ENCODE peak calls at places on chromosomes 7 and 10, in nine cellular contexts. K is CD8-positive, alpha-beta memory T cell; G is SJSA1; X is right lobe of liver; B is upper lobe of right lung; A is psoas muscle; W is effector memory CD4-positive, alpha-beta T cell; D is CD4-positive, CD25-positive, alpha-beta regulatory T cell; R is IMR-90. T is an unnamed sample. For H3K4me1, the result is how much of the 10 kb centered on the place peaks cover.

GRCh38 chr7:131219277-131220041 is 108.2 kb upstream of the MKLN1 start:
- DNase-seq in K (no peak), G (no peak), X (no peak), B (no peak), A (peak), W (no peak), D (no peak), R (no peak), T (no peak)

GRCh38 chr7:130733866-130734524 is at the start of gene KLF14:
- DNase-seq in K (peak), G (no peak), X (peak), B (peak), A (peak), W (no peak), D (peak), R (no peak), T (no peak)

GRCh38 chr10:14385591-14386201 is 55.0 kb upstream of the FRMD4A start:
- DNase-seq in K (no peak), G (no peak), X (no peak), B (no peak), A (no peak), W (no peak), D (no peak), R (peak), T (no peak)

GRCh38 chr10:5094265-5095205 is at the start of gene AKR1C3:
- DNase-seq in K (no peak), G (no peak), X (no peak), B (no peak), A (no peak), W (no peak), D (peak), R (peak), T (no peak)

GRCh38 chr10:88782222-88782621 is 20.3 kb upstream of the LIPM start:
- DNase-seq in K (no peak), G (no peak), X (no peak), B (no peak), A (no peak), W (no peak), D (no peak), R (no peak), T (no peak)

GRCh38 chr10:101123085-101123814 is 7.8 kb upstream of the TLX1 start:
- DNase-seq in K (no peak), G (no peak), X (no peak), B (no peak), A (peak), W (no peak), D (no peak), R (no peak), T (no peak)

GRCh38 chr10:94219829-94220228 is 142.9 kb downstream of the NOC3L start:
- DNase-seq in K (no peak), G (no peak), X (no peak), B (no peak), A (no peak), W (no peak), D (no peak), R (peak), T (no peak)

GRCh38 chr10:43225787-43226153 is 41.1 kb downstream of the RASGEF1A start:
- DNase-seq in K (peak), G (peak), X (peak), B (peak), A (no peak), W (peak), D (peak), R (no peak), T (no peak)

GRCh38 chr7:71867626-71868025 is 544.5 kb downstream of the CALN1 start:
- DNase-seq in K (no peak), G (no peak), X (no peak), B (no peak), A (no peak), W (no peak), D (no peak), R (no peak), T (no peak)

GRCh38 chr10:133276435-133277201 is at the start of gene ADAM8:
- DNase-seq in K (peak), G (no peak), X (no peak), B (peak), A (peak), W (peak), D (peak), R (no peak), T (no peak)

GRCh38 chr7:820341-820740 is 11.9 kb upstream of the SUN1 start:
- DNase-seq in K (no peak), G (no peak), X (no peak), B (no peak), A (no peak), W (no peak), D (no peak), R (no peak), T (no peak)

GRCh38 chr7:815284-816216 is 16.7 kb upstream of the SUN1 start:
- DNase-seq in K (no peak), G (no peak), X (no peak), B (peak), A (no peak), W (no peak), D (peak), R (no peak), T (no peak)

GRCh38 chr7:816751-817671 is 15.3 kb upstream of the SUN1 start:
- DNase-seq in K (peak), G (no peak), X (no peak), B (peak), A (no peak), W (peak), D (peak), R (no peak), T (no peak)

GRCh38 chr7:818031-818699 is 14.1 kb upstream of the SUN1 start:
- DNase-seq in K (no peak), G (no peak), X (no peak), B (no peak), A (no peak), W (no peak), D (peak), R (peak), T (no peak)

DNA sequence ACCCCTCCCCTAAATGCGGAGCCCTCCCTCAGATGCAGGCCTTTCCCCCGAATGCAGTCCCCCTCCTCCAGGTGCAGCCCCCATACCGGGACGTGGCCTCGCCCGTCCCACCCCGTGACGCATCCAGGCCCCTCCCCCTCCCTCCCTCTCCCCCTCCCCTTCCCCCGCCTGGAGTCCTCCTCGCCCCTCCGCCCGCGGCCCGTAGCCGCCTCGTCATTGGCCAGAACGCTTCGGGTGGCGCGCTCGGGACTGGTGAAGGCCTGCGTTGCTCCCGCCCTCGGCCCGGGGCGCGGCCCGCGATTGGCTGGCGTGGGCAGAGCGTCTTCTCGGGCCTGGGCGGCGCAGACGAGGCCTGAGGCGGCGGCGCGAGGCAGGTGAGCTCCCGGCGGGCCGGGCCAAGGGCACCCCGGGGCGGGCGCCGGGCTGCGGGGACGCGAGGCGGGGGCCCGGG is 16.0 kb upstream of the SUN1 start:
- DNase-seq in K (peak), G (peak), X (peak), B (peak), A (peak), W (peak), D (peak), R (peak), T (peak)
- H3K4me1 ChIP-seq in K (under half), G (under half), X (under half), B (under half), A (half or more), W (under half), D (under half), R (under half), T (under half)

DNA sequence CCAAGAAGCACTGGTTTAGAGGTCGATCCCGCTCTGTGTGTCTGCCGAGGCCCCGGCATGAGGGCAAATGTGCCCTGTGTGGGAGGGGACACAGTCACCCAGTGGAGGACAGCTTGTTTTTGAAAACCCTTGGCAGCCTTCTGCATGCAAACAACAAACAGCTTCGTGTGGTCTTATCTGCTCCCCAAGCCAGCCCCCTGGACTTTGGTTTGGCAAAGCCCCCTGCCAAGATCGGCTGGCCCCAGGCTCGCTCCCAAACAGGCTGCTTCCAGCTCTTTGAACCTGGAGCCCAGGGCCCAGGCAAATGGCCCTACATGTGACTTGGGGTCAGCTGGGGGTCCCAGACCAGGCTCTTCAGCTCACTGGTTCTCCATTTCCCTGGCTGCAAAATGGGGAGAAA is 2.9 kb downstream of the ELN start:
- DNase-seq in K (no peak), G (no peak), X (no peak), B (no peak), A (no peak), W (no peak), D (no peak), R (no peak), T (no peak)
- H3K4me3 ChIP-seq in K (no peak), G (no peak), X (no peak), B (peak), A (peak), W (no peak), D (no peak), R (no peak), T (peak)

GRCh38 chr10:58266826-58267712 is 625 bp downstream of the IPMK start:
- DNase-seq in K (peak), G (peak), X (peak), B (peak), A (peak), W (peak), D (peak), R (peak), T (peak)
- H3K4me1 ChIP-seq in K (under half), G (under half), X (under half), B (under half), A (under half), W (under half), D (under half), R (under half), T (under half)

DNA sequence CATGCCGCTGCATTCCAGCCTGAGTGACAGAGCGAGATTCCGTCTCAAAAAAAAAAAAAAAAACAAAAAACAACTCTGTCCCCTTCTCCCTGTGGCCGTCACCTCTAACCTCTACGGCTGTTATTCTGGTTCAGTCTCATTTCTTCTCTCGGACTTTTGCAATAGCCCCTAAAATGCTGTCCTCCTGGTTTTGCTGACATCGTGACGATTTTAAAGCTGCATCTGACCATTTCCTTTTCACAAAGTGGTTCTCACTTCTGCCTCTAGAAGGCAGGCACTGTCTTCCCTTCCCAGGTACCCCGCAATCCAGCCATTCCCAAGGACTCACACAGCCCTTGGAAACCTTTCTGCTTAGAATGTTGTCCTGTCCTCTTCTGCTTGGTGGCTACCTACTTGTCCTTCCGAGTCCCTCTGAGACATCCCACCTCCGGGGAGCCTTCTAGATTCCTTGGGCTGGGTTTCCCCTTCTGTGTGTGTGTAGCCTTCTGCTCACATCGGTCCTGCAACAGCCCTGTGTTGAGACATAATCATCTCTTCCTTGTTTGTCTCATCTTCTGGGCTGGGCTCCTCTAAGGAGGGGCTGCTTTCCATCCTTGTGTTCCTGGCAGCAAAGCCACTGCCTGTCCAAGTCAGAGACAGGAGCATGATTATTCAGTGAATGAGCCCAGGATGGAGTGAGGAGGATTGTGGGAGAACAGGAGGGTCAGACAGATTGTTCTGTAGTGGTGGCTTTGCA is 83.1 kb downstream of the GRK5 start:
- DNase-seq in K (no peak), G (no peak), X (no peak), B (no peak), A (no peak), W (no peak), D (no peak), R (no peak), T (no peak)
- H3K4me3 ChIP-seq in K (no peak), G (no peak), X (no peak), B (no peak), A (no peak), W (no peak), D (no peak), R (no peak), T (no peak)